ENCODE peak calls at places on chromosome 6, in five cellular contexts. O is lower leg skin, W is psoas muscle, F is lower lobe of right lung, N is AG09309. E is an unnamed sample.

GRCh38 chr6:164409309-164410009 is 899.9 kb downstream of the C6orf118 start:
- DNase-seq in O (no peak), W (no peak), F (no peak), N (no peak), E (no peak)

GRCh38 chr6:121925024-121925423 is 474.4 kb upstream of the HSF2 start:
- DNase-seq in O (no peak), W (no peak), F (no peak), N (no peak), E (peak; percentile 44)

GRCh38 chr6:169019727-169020491 is 233.7 kb downstream of the THBS2 start:
- DNase-seq in O (no peak), W (no peak), F (no peak), N (no peak), E (no peak)

GRCh38 chr6:91824346-91824745 is 1237.5 kb upstream of the MAP3K7 start:
- DNase-seq in O (no peak), W (no peak), F (no peak), N (no peak), E (no peak)

GRCh38 chr6:150228067-150228733 is 85.4 kb downstream of the PPP1R14C start:
- DNase-seq in O (no peak), W (no peak), F (no peak), N (no peak), E (no peak)

GRCh38 chr6:97174471-97174870 is 108.5 kb downstream of the MMS22L start:
- DNase-seq in O (no peak), W (no peak), F (no peak), N (no peak), E (no peak)

GRCh38 chr6:168390746-168391400 is 50.1 kb upstream of the SMOC2 start:
- DNase-seq in O (no peak), W (no peak), F (no peak), N (no peak), E (no peak)

GRCh38 chr6:2891768-2892170 is 11.3 kb downstream of the SERPINB9 start:
- DNase-seq in O (no peak), W (no peak), F (no peak), N (no peak), E (no peak)

GRCh38 chr6:149107973-149108372 is 209.5 kb upstream of the TAB2 start:
- DNase-seq in O (no peak), W (no peak), F (no peak), N (no peak), E (no peak)

GRCh38 chr6:105748737-105749161 is 337.4 kb upstream of the PRDM1 start:
- DNase-seq in O (no peak), W (no peak), F (peak; percentile 44), N (no peak), E (no peak)

GRCh38 chr6:21986703-21987102 is 310.1 kb downstream of the PRL start:
- DNase-seq in O (no peak), W (no peak), F (no peak), N (no peak), E (no peak)

GRCh38 chr6:34142599-34142998 is 3.3 kb downstream of the GRM4 start:
- DNase-seq in O (no peak), W (peak; percentile 36), F (peak; percentile 38), N (no peak), E (no peak)

GRCh38 chr6:163132050-163132750 is 282.3 kb upstream of the QKI start:
- DNase-seq in O (no peak), W (no peak), F (no peak), N (no peak), E (peak; percentile 35)

DNA sequence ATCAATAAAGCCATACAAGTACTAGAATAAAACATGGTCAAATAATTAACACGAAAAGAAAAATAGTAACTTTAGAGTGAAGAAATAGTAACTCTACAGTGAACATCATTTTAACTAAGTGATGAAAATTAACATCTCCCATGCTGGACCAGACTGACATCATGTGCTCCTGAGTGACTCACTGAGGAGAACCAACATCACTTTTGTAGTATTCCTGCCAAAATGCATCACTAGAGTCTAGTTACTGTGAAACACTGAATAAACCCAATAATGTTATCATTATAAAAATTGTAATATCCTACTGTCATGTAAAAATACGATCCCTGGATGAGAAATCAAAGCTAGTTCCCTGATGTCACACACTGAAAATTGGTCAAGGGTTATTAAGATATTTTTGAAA is 361.3 kb downstream of the CD109 start:
- DNase-seq in O (no peak), W (no peak), F (no peak), N (no peak), E (no peak)
- H3K4me3 ChIP-seq in O (no peak overlapping the region), W (no peak overlapping the region), F (no peak overlapping the region), N (no peak overlapping the region), E (no peak overlapping the region)

GRCh38 chr6:78770766-78771165 is 96.6 kb upstream of the IRAK1BP1 start:
- DNase-seq in O (no peak), W (no peak), F (no peak), N (no peak), E (no peak)
- TF ChIP-seq CTCF in O (no peak), W (no peak), F (no peak), N (no peak), E (no peak)

DNA sequence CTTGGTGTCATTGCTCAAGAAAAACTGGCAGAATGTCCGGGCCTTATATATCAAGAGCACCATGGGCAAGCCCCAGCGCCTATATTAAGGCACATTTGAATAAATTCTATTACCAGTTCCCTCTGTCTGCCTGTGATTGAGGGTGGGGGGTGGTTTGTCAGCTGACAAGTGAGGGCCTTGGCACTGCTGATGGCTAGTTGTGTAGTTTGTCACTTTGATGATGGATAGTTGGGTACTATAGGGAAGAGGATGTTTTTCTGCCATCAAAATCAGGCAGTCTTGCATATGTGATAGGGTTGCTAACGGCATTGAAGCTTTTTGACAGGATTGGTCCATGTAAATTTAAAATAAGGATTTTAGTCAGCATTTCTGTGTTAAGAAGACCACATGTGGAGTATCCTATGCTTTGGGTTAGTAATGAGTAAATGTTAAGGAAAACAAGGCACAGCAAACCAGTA is 2.5 kb downstream of the RPL10A start:
- DNase-seq in O (no peak), W (peak; percentile 32), F (no peak), N (no peak), E (no peak)
- H3K4me3 ChIP-seq in O (no peak overlapping the region), W (peak overlapping the region; percentile 91), F (no peak overlapping the region), N (peak overlapping the region; percentile 96), E (peak overlapping the region; percentile 98)

DNA sequence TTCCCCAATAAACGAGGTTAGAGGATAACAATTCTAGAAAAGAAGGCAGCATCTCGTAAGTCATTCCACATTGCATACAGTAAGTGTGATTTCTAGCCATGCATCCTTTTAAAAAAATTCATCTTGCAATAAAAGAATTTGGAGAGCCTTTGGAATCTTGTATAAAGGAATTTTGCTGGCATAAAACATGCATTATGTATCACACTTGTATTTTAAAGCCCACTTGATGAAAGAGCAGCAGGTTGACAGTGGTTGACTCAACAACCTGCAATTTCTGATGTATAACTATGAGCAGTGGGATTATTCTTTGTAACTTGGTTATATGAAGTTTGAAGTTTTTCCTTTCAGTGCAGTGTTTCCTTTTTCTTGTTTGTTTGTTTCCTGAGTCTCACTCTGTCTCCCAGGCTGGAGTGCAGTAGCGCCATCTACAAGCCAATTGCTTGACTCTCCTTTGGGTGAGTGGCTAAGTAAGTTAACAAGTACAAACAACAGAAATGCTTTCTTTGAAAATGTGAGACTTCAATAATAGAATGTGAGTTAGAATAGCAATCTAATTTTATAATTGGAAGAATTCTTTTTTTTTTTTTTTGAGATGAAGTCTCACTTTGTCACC is 39.9 kb downstream of the JARID2 start:
- DNase-seq in O (no peak), W (no peak), F (no peak), N (no peak), E (no peak)
- TF ChIP-seq CTCF in O (no peak), W (no peak), F (no peak), N (no peak), E (no peak)

GRCh38 chr6:43275782-43276179 is 22.3 kb upstream of the SLC22A7 start:
- DNase-seq in O (no peak), W (no peak), F (no peak), N (no peak), E (no peak)
- H3K4me3 ChIP-seq in O (no peak overlapping the region), W (peak overlapping the region; percentile 59), F (peak overlapping the region; percentile 50), N (no peak overlapping the region), E (no peak overlapping the region)

DNA sequence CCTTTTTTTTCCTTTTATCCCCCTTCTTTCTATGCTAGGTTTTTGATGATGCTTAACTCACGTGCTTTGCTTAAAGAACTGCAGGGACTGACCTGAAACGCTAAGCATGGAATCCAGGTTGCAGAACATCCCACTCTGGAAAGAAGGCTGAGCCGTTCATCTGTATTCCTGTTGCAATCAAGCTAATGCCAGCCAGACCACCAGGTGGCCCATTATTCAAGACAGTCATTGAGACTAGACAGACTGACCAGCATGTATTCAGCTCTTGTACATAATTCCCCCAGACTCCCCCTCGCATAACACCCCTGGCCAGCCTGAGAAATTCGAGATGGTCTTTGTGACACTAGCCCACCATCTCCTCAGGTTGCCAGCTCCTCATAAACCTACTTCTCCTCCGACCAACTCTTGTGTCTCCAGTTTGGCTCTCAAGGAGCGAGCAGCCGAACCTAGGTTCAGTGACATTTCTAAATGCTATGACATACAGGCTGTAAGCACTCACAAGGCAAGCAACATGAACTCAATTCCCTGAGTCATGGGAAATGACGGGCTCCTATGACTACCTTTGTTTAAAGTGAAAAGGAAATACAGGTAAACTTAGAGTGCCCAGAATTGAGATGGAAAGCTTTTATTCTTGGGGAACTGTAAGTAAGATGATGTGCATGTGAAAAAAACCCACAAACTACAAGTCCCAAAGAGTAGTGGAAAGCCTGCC is 309.3 kb upstream of the CDYL start:
- DNase-seq in O (no peak), W (no peak), F (no peak), N (no peak), E (no peak)
- TF ChIP-seq CTCF in O (no peak), W (no peak), F (no peak), N (peak; percentile 13), E (peak; percentile 20)

GRCh38 chr6:20202699-20203302 is 9.5 kb downstream of the MBOAT1 start:
- DNase-seq in O (no peak), W (no peak), F (no peak), N (no peak), E (no peak)

GRCh38 chr6:20203561-20204528 is 8.4 kb downstream of the MBOAT1 start:
- DNase-seq in O (no peak), W (no peak), F (no peak), N (no peak), E (no peak)

GRCh38 chr6:20208687-20209378 is 3.4 kb downstream of the MBOAT1 start:
- DNase-seq in O (no peak), W (no peak), F (no peak), N (no peak), E (no peak)

GRCh38 chr6:20207096-20207454 is 5.2 kb downstream of the MBOAT1 start:
- DNase-seq in O (no peak), W (no peak), F (no peak), N (no peak), E (no peak)

DNA sequence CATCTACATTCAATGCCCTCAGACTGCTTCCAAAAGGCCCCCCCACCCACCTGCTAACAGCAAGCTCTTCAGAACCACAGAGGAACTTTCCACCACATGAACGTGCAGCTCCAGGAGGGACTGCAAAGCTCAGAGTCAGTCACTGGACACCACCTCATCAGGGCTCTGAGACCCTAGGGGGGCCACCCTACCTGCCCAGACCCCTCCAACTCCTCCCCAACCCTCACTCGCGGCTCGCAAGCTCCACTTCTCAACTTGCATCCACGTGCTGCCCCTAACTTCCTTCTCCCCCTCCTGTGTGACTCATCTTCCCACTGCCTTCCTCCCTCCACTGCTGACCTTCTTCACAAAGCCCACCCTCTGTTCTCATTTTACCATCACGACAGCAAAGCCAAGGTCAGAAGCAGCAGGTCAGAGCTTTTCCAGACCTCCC is 6.5 kb downstream of the MBOAT1 start:
- DNase-seq in O (no peak), W (no peak), F (no peak), N (no peak), E (peak; percentile 42)
- H3K4me3 ChIP-seq in O (no peak overlapping the region), W (no peak overlapping the region), F (no peak overlapping the region), N (no peak overlapping the region), E (no peak overlapping the region)